ENCODE peak calls at places on chromosomes 7 and 10, in five cellular contexts. P, E, I, L and Z are unnamed samples.

GRCh38 chr7:17009007-17009719 is 127.4 kb upstream of the AGR3 start:
- DNase-seq in P (no peak), L (no peak), E (no peak), I (no peak), Z (peak)

GRCh38 chr10:84205853-84206513 is 11.6 kb downstream of the CDHR1 start:
- DNase-seq in I (no peak), P (no peak), L (no peak), E (no peak), Z (no peak)

GRCh38 chr7:5088906-5089305 is 43.2 kb downstream of the RBAK start:
- DNase-seq in L (no peak), E (no peak), I (no peak), P (no peak), Z (peak)

GRCh38 chr10:16952010-16952550 is 134.9 kb upstream of the RSU1 start:
- DNase-seq in E (no peak), P (no peak), L (no peak), I (no peak), Z (no peak)

GRCh38 chr7:105439174-105439893 is 50.6 kb upstream of the SRPK2 start:
- DNase-seq in P (no peak), I (no peak), L (no peak), E (no peak), Z (peak)

GRCh38 chr10:12849351-12850181 is 151.9 kb downstream of the CCDC3 start:
- DNase-seq in I (no peak), L (no peak), P (no peak), E (no peak), Z (peak)

GRCh38 chr7:139557857-139558581 is 34.5 kb downstream of the CLEC2L start:
- DNase-seq in L (no peak), P (no peak), I (peak), E (no peak), Z (no peak)

GRCh38 chr10:132448248-132448731 is 51.3 kb downstream of the PWWP2B start:
- DNase-seq in E (no peak), P (no peak), I (peak), L (peak), Z (peak)

GRCh38 chr7:91940572-91941341 is at the start of gene AKAP9:
- DNase-seq in E (peak), L (peak), P (peak), I (peak), Z (peak)

GRCh38 chr10:16436367-16436757 is 448 bp upstream of the PTER start:
- DNase-seq in E (no peak), L (no peak), P (no peak), I (no peak), Z (peak)

GRCh38 chr7:128106840-128107239 is 75.6 kb upstream of the LRRC4 start:
- DNase-seq in L (no peak), E (no peak), P (no peak), I (no peak), Z (no peak)

GRCh38 chr10:68027429-68027828 is 47.7 kb downstream of the HERC4 start:
- DNase-seq in E (no peak), L (peak), P (no peak), I (no peak), Z (no peak)

GRCh38 chr7:115183431-115184057 is 261.6 kb downstream of the MDFIC start:
- DNase-seq in P (no peak), I (no peak), E (no peak), L (no peak), Z (no peak)

GRCh38 chr7:35839860-35840854 is 39.3 kb downstream of the SEPTIN7 start:
- DNase-seq in E (no peak), L (no peak), I (no peak), P (no peak), Z (peak)

GRCh38 chr10:29370612-29371092 is 81.8 kb downstream of the LYZL1 start:
- DNase-seq in P (no peak), E (no peak), I (no peak), L (no peak), Z (no peak)

GRCh38 chr10:123704812-123705211 is 38.7 kb downstream of the GPR26 start:
- DNase-seq in L (no peak), I (no peak), P (no peak), E (no peak), Z (no peak)

GRCh38 chr10:117597216-117597615 is 54.7 kb downstream of the EMX2 start:
- DNase-seq in I (no peak), E (no peak), L (no peak), P (no peak), Z (no peak)

GRCh38 chr7:48868916-48869315 is 55.4 kb upstream of the CDC14C start:
- DNase-seq in E (no peak), L (peak), I (no peak), P (no peak), Z (no peak)

GRCh38 chr10:96339956-96340904 is 18.6 kb downstream of the OPALIN start:
- DNase-seq in I (peak), E (no peak), L (peak), P (peak), Z (peak)

GRCh38 chr7:137873524-137873923 is 26.8 kb upstream of the DGKI start:
- DNase-seq in I (no peak), P (no peak), L (no peak), E (no peak), Z (no peak)

GRCh38 chr10:26697922-26698608 is 564 bp downstream of the PDSS1 start:
- DNase-seq in L (no peak), I (peak), P (no peak), E (no peak), Z (peak)

GRCh38 chr7:92625617-92626016 is 35.4 kb upstream of the FAM133B start:
- DNase-seq in P (no peak), E (no peak), I (no peak), L (no peak), Z (peak)

GRCh38 chr10:100825325-100825875 is 80.0 kb downstream of the PAX2 start:
- DNase-seq in L (no peak), I (no peak), E (no peak), P (no peak), Z (no peak)

GRCh38 chr7:26167293-26167934 is 15.4 kb downstream of the NFE2L3 start:
- DNase-seq in E (no peak), P (no peak), I (no peak), L (no peak), Z (peak)

GRCh38 chr7:132406039-132406438 is 170.2 kb downstream of the PLXNA4 start:
- DNase-seq in I (no peak), P (no peak), E (no peak), L (no peak), Z (no peak)

GRCh38 chr7:106772655-106773108 is 92.4 kb upstream of the PIK3CG start:
- DNase-seq in I (no peak), L (no peak), P (no peak), E (no peak), Z (peak)

GRCh38 chr7:97845622-97846203 is 26.5 kb downstream of the ASNS start:
- DNase-seq in P (no peak), E (no peak), I (peak), L (peak), Z (peak)

GRCh38 chr10:96410296-96410695 is 51.5 kb upstream of the OPALIN start:
- DNase-seq in I (no peak), P (no peak), L (no peak), E (no peak), Z (no peak)

GRCh38 chr10:75197906-75198305 is 12.7 kb upstream of the VDAC2 start:
- DNase-seq in P (no peak), I (peak), L (no peak), E (no peak), Z (no peak)

GRCh38 chr10:49061667-49062066 is 53.7 kb downstream of the VSTM4 start:
- DNase-seq in E (no peak), I (no peak), L (no peak), P (no peak), Z (no peak)

GRCh38 chr7:15452670-15453069 is 109.1 kb downstream of the AGMO start:
- DNase-seq in I (no peak), P (no peak), E (no peak), L (no peak), Z (no peak)

GRCh38 chr7:97016392-97017196 is 8.0 kb downstream of the DLX5 start:
- DNase-seq in E (no peak), P (no peak), L (peak), I (peak), Z (no peak)

GRCh38 chr10:59873924-59874323 is 32.4 kb downstream of the CCDC6 start:
- DNase-seq in E (no peak), L (no peak), I (no peak), P (no peak), Z (no peak)

GRCh38 chr10:102120987-102121738 is 995 bp upstream of the LDB1 start:
- DNase-seq in L (peak), E (no peak), P (no peak), I (peak), Z (peak)

GRCh38 chr10:28939352-28940157 is 262.2 kb downstream of the BAMBI start:
- DNase-seq in L (peak), E (no peak), I (peak), P (no peak), Z (peak)

GRCh38 chr7:70726951-70727378 is 405.0 kb upstream of the GALNT17 start:
- DNase-seq in E (no peak), P (no peak), L (no peak), I (no peak), Z (no peak)

GRCh38 chr7:158811461-158811860 is 17.8 kb downstream of the ESYT2 start:
- DNase-seq in L (no peak), P (peak), E (no peak), I (no peak), Z (peak)

GRCh38 chr10:59055046-59055445 is 121.4 kb upstream of the PHYHIPL start:
- DNase-seq in E (no peak), I (no peak), P (no peak), L (no peak), Z (no peak)